ENCODE peak calls at places on chromosomes 16 and 17, in eight cellular contexts. R, D, L, G, P, W, Y and F are unnamed samples.
A peak's percentile ranks its signal among the peaks of the same experiment; 100 is the strongest.

GRCh38 chr17:29757788-29758187 is 135.1 kb upstream of the CORO6 start:
- DNase-seq in R (no peak), D (peak; percentile 22), Y (no peak), P (no peak), L (no peak), G (no peak), W (no peak), F (no peak)

GRCh38 chr17:17228521-17229279 is 8.3 kb downstream of the FLCN start:
- DNase-seq in D (no peak), P (no peak), R (no peak), L (no peak), W (no peak), G (no peak), Y (no peak), F (no peak)

GRCh38 chr17:69581061-69581955 is 166.8 kb downstream of the MAP2K6 start:
- DNase-seq in D (no peak), G (peak; percentile 10), R (peak; percentile 20), Y (no peak), W (no peak), P (no peak), L (peak; percentile 83), F (no peak)

GRCh38 chr17:73434154-73434553 is 122.4 kb upstream of the CDC42EP4 start:
- DNase-seq in D (no peak), R (no peak), Y (no peak), P (no peak), W (no peak), L (no peak), G (no peak), F (no peak)

GRCh38 chr17:75814900-75815373 is 29.3 kb downstream of the UNC13D start:
- DNase-seq in G (no peak), W (no peak), P (peak; percentile 65), L (peak; percentile 59), R (no peak), D (no peak), Y (no peak), F (no peak)

GRCh38 chr17:72531729-72532128 is 410.9 kb downstream of the SOX9 start:
- DNase-seq in R (no peak), L (no peak), Y (no peak), D (peak; percentile 6), W (no peak), G (no peak), P (no peak), F (no peak)

GRCh38 chr16:73093146-73094144 is 45.5 kb upstream of the ZFHX3 start:
- DNase-seq in Y (no peak), P (no peak), G (no peak), D (no peak), R (no peak), L (peak; percentile 87), W (no peak), F (no peak)

GRCh38 chr17:82461827-82462524 is 3.4 kb downstream of the NARF start:
- DNase-seq in W (no peak), Y (no peak), P (no peak), L (no peak), R (no peak), G (no peak), D (no peak), F (peak; percentile 78)

GRCh38 chr17:36921131-36921851 is 16.0 kb upstream of the LHX1 start:
- DNase-seq in D (no peak), R (peak; percentile 55), G (no peak), Y (no peak), W (no peak), P (no peak), L (no peak), F (peak; percentile 43)

GRCh38 chr16:886084-886543 is 84.7 kb downstream of the LMF1 start:
- DNase-seq in L (peak; percentile 26), Y (no peak), D (no peak), R (peak; percentile 77), P (no peak), W (no peak), G (no peak), F (no peak)

GRCh38 chr17:77466140-77466539 is 325.4 kb downstream of the SEC14L1 start:
- DNase-seq in P (no peak), W (no peak), Y (no peak), G (no peak), L (no peak), R (peak; percentile 97), D (no peak), F (no peak)

GRCh38 chr16:15983898-15984297 is 34.5 kb downstream of the ABCC1 start:
- DNase-seq in P (no peak), G (no peak), R (no peak), L (peak; percentile 90), Y (no peak), W (no peak), D (no peak), F (no peak)

GRCh38 chr16:51773491-51773890 is 622.4 kb upstream of the SALL1 start:
- DNase-seq in P (no peak), W (no peak), R (peak; percentile 30), G (no peak), D (no peak), L (no peak), Y (no peak), F (no peak)

GRCh38 chr16:2299915-2300192 is 31.9 kb upstream of the RNPS1 start:
- DNase-seq in D (no peak), Y (no peak), R (no peak), P (no peak), W (no peak), L (no peak), G (no peak), F (no peak)

GRCh38 chr17:45042346-45043120 is 8.9 kb downstream of the DCAKD start:
- DNase-seq in Y (no peak), R (no peak), G (no peak), W (no peak), D (no peak), L (no peak), P (no peak), F (no peak)

GRCh38 chr16:57373117-57373947 is 1.0 kb downstream of the CX3CL1 start:
- DNase-seq in G (no peak), R (no peak), P (no peak), L (no peak), Y (no peak), D (no peak), W (peak; percentile 73), F (no peak)

DNA sequence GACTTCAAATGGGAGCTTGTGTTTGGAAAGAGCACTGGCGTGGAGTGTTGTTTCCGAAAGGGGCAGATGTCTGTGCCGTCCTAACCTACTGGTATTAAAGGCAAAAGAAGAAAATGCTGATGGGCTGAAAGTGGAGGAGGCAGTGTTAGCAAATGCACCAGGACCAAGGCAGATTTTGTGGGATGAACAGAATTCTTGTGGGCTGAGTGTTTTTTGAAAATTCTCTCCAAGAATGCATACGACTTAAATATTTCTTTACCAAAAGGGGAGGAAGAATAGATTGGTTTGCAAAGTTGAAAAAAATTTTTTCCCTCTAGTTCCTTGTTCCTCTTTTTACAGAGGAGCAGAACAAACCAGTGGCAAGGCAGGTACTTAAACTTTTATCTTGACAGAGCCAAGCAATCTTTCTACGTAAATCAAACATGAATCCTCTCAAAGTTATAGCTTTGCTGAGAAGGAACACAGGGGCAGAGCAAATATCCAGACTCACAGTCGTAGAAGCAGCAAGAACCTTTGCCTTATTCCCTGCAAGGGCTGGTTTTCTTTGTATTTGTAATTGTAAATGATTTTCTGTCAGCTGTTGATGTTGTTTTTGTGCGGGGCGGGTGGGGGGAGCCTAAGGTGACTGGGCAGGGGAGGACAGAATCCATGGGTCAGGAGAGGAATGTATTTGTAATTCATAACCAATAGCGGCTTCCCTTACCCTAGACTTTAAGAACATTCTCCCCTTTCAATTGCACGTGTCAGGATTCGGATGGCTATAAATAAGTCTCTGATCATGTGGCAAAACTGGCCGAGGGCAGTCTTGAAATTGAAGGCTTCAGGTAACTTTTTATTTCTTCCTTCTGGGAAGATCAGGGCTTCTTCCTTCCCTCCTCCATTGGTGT is 16.6 kb downstream of the MARCHF10 start:
- DNase-seq in P (no peak), Y (no peak), D (no peak), R (no peak), G (no peak), W (no peak), L (no peak), F (no peak)
- TF ChIP-seq POLR2AphosphoS5 in P (no peak), Y (no peak), D (no peak), R (no peak), G (no peak), W (no peak), L (no peak), F (no peak)

DNA sequence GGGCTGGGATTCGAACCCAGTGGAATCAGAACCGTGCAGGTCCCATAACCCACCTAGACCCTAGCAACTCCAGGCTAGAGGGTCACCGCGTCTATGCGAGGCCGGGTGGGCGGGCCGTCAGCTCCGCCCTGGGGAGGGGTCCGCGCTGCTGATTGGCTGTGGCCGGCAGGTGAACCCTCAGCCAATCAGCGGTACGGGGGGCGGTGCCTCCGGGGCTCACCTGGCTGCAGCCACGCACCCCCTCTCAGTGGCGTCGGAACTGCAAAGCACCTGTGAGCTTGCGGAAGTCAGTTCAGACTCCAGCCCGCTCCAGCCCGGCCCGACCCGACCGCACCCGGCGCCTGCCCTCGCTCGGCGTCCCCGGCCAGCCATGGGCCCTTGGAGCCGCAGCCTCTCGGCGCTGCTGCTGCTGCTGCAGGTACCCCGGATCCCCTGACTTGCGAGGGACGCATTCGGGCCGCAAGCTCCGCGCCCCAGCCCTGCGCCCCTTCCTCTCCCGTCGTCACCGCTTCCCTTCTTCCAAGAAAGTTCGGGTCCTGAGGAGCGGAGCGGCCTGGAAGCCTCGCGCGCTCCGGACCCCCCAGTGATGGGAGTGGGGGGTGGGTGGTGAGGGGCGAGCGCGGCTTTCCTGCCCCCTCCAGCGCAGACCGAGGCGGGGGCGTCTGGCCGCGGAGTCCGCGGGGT is at the start of gene CDH1:
- DNase-seq in P (peak; percentile 84), D (no peak), L (no peak), Y (peak; percentile 95), G (no peak), R (peak; percentile 98), W (peak; percentile 94), F (peak; percentile 97)
- TF ChIP-seq POLR2AphosphoS5 in P (no peak), D (no peak), L (no peak), Y (peak; percentile 99), G (no peak), R (peak; percentile 99), W (peak; percentile 74), F (no peak)

GRCh38 chr16:11273721-11274324 is 394 bp upstream of the PRM3 start:
- DNase-seq in D (no peak), W (no peak), P (no peak), Y (no peak), L (no peak), G (no peak), R (no peak), F (no peak)
- TF ChIP-seq POLR2AphosphoS5 in D (no peak), W (no peak), P (no peak), Y (no peak), L (no peak), G (no peak), R (no peak), F (no peak)

DNA sequence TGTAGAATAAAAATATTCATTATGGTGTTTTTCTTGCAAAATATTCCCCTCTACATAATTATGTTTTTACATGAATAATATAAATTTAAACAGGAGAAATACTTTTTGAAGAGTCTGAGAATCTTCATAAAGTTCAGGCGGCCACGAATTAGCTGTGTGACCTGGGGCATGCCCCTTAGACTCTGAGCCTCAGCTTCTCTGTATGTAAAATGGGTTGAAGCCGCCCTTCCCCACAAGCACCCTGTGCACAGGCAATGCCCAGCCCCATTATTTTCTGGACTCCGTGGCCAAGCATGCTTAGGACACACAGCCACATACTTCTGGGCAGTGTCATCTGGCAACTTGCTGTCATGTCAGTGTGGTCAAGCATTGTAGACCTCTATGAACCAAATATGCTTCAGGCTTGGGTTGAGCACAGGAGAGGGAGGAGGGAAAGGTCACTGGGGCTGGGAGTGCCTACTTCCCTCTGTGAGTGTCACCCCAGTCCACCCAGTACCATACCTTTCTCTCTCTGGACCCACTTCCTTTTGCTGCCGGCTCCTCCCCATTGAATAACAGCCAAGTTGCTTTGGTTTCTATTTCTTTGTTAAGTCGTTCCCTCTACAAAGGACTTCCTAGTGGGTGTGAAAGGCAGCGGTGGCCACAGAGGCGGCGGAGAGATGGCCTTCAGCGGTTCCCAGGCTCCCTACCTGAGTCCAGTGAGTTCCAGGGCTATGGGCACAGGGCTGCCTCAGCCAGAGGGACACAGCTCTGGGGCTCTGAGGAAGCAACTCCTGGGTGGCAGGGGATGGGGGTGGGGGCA is at the start of gene LGALS9:
- DNase-seq in R (no peak), Y (peak; percentile 83), G (no peak), W (peak; percentile 62), L (peak; percentile 31), D (peak; percentile 83), P (no peak), F (peak; percentile 75)
- TF ChIP-seq POLR2AphosphoS5 in R (no peak), Y (peak; percentile 95), G (peak; percentile 22), W (no peak), L (no peak), D (no peak), P (no peak), F (no peak)